ENCODE peak calls at places on chromosome 3, in ten cellular contexts. W is WERI-Rb-1; N is A549; R is heart right ventricle; U is CD8-positive, alpha-beta T cell; H is foreskin keratinocyte; A is ovary; K is lower lobe of right lung; I is stomach; Z is pancreas. V is an unnamed sample.

GRCh38 chr3:177410734-177411133 is 213.5 kb upstream of the TBL1XR1 start:
- DNase-seq in W (no peak), Z (peak; percentile 68), N (no peak), K (no peak), A (no peak), U (no peak), H (no peak), I (peak; percentile 75), R (no peak), V (no peak)

GRCh38 chr3:104785966-104786365 is 580.7 kb upstream of the ALCAM start:
- DNase-seq in A (no peak), K (no peak), Z (no peak), H (peak; percentile 20), N (no peak), U (no peak), R (no peak), I (no peak), W (no peak), V (no peak)

GRCh38 chr3:171704002-171704401 is 106.3 kb downstream of the PLD1 start:
- DNase-seq in I (peak; percentile 56), H (peak; percentile 32), U (no peak), Z (no peak), A (no peak), K (no peak), W (peak; percentile 37), N (peak; percentile 29), R (no peak), V (peak; percentile 3)

GRCh38 chr3:188605960-188606359 is 452.0 kb downstream of the LPP start:
- DNase-seq in N (no peak), H (no peak), I (no peak), R (no peak), A (no peak), Z (no peak), U (no peak), W (no peak), K (no peak), V (no peak)

GRCh38 chr3:19221081-19221480 is 72.8 kb downstream of the KCNH8 start:
- DNase-seq in R (no peak), H (peak; percentile 63), N (no peak), A (no peak), I (no peak), K (no peak), Z (no peak), U (no peak), W (no peak), V (no peak)

GRCh38 chr3:158732856-158733200 is 571 bp upstream of the RARRES1 start:
- DNase-seq in N (no peak), R (no peak), K (no peak), I (no peak), A (no peak), Z (no peak), W (no peak), H (no peak), U (no peak), V (no peak)

GRCh38 chr3:9136746-9137434 is 112.6 kb downstream of the SRGAP3 start:
- DNase-seq in N (no peak), I (no peak), A (no peak), W (no peak), K (no peak), H (no peak), R (no peak), Z (no peak), U (no peak), V (no peak)

GRCh38 chr3:141280086-141280485 is 48.5 kb downstream of the PXYLP1 start:
- DNase-seq in Z (no peak), K (no peak), N (no peak), U (no peak), H (no peak), R (no peak), I (no peak), A (no peak), W (no peak), V (no peak)

GRCh38 chr3:47991341-47991740 is 24.9 kb downstream of the MAP4 start:
- DNase-seq in R (no peak), Z (no peak), W (no peak), H (no peak), U (no peak), A (no peak), I (no peak), N (no peak), K (no peak), V (no peak)

GRCh38 chr3:8964436-8965370 is 1.4 kb upstream of the RAD18 start:
- DNase-seq in I (peak; percentile 47), W (no peak), N (peak; percentile 75), U (no peak), R (no peak), A (no peak), K (no peak), Z (no peak), H (peak; percentile 90), V (no peak)

DNA sequence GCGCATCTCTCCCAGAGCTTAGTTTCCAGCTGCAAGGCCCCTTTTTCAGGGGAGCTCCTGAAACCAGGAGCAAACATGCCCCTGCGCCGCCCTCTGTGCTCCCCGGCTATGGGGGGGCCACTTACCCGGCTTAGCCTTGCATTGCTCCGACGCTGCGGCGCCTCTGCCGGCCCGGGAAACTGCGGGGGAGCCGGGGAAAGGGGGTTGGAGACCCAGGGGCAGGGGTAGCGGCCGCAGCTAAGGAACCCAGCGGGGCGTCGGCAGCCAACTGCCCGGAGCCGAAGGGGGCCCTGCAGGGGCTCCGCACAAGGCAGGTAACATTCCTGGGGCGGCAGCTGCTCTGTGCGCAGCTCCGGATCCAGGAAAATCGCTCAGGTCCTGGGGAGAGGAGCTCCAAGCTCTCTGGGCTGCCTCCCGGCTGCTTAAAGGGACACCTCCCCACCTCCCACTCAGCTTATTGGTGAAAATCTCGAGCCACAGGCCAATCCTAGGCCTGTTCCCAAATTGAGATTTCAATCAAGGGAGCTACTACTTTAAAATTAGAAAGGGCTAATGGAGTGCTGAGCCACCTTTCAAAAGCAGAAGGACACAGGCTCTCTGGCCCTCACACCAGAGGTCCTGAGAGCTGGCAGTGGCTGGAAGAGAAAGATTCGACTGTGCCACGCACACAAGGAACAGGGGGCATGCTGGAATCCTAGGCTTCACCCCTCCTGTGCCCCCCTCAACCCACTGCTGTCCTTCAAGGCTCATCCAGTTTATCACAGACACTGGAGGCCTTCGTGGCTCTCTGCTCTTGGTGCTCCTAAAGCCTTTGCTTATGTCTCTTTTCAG is 42.7 kb upstream of the PRICKLE2 start:
- DNase-seq in K (peak; percentile 54), Z (no peak), I (peak; percentile 45), U (no peak), R (peak; percentile 57), H (peak; percentile 63), W (peak; percentile 74), A (peak; percentile 62), N (no peak), V (no peak)
- H3K27ac ChIP-seq in K (peak overlapping the region; percentile 87), Z (no peak overlapping the region), I (peak overlapping the region; percentile 79), U (no peak overlapping the region), R (peak overlapping the region; percentile 89), H (peak overlapping the region; percentile 62), W (peak overlapping the region; percentile 89), A (peak overlapping the region; percentile 83), N (peak overlapping the region; percentile 91), V (no peak overlapping the region)

DNA sequence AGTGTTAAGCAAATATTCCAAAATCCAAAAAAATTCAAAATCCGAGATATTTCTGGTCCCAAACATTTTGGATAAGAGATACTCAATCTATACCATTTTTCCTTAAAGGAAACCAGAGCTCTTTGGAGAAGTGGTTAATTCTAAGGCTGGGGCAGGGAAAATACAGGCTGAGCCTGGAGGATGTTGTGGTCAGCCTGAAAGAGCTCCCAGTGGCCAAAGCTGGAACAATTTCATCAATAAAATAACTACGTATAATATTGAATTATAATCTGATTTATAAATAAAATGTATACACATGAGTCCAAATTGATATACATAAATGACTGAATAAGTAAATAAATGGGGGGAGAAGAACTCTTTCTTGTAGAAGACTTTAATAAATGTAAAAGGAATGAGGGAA is 24.6 kb downstream of the PPARG start:
- DNase-seq in I (no peak), U (no peak), A (no peak), W (no peak), N (no peak), H (no peak), Z (no peak), R (no peak), K (no peak), V (no peak)
- TF ChIP-seq CTCF in I (no peak), U (no peak), A (no peak), W (no peak), N (no peak), H (no peak), Z (no peak), R (no peak), K (no peak), V (no peak)

DNA sequence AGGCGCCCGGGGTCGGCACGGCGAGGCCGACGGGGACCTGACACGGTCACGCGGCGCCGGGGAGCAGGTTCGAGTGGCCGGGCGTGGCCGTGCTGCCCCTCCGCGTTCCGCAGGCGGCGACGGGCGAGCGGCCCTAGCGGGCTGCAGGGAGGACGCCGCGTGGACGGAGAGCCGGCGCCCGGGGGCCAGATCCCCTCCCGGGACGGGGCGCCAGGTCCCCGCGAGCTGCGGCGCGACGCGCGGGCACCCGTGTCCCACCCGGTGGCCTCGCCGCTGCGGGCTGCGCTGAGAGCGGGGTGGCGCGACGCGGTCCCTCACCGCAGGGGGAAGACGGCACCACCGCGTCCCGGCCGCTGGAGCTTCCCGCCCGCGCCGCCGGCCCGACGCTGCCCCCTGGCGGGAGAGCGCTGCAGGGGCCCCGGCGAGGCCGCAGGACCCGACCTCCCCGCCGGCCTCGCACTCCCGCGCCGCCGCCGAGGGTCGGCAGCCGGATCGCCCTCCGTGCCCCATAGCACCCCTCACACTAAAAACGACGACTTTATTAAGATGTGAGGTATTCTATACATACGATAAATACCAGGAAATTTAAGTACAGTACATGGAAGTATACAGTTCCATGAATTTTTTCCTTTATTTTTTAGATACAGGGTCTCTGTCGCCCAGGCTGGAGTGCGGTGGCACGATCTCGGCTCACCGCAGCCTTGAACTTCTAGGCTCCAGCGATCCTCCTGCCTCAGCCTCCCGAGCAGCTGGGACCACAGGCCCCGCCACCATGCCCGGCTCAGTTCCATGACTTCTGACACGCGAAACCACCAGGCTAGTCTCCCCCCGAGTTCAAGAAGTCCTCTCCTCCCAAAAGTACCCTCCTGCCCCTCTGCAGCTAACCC is 1.3 kb upstream of the PIGZ start:
- DNase-seq in H (no peak), N (peak; percentile 55), A (peak; percentile 65), U (peak; percentile 55), K (peak; percentile 78), W (peak; percentile 23), Z (peak; percentile 44), R (peak; percentile 74), I (peak; percentile 69), V (peak; percentile 68)
- H3K27ac ChIP-seq in H (no peak overlapping the region), N (peak overlapping the region; percentile 97), A (no peak overlapping the region), U (no peak overlapping the region), K (peak overlapping the region; percentile 84), W (no peak overlapping the region), Z (no peak overlapping the region), R (peak overlapping the region; percentile 86), I (peak overlapping the region; percentile 76), V (no peak overlapping the region)

DNA sequence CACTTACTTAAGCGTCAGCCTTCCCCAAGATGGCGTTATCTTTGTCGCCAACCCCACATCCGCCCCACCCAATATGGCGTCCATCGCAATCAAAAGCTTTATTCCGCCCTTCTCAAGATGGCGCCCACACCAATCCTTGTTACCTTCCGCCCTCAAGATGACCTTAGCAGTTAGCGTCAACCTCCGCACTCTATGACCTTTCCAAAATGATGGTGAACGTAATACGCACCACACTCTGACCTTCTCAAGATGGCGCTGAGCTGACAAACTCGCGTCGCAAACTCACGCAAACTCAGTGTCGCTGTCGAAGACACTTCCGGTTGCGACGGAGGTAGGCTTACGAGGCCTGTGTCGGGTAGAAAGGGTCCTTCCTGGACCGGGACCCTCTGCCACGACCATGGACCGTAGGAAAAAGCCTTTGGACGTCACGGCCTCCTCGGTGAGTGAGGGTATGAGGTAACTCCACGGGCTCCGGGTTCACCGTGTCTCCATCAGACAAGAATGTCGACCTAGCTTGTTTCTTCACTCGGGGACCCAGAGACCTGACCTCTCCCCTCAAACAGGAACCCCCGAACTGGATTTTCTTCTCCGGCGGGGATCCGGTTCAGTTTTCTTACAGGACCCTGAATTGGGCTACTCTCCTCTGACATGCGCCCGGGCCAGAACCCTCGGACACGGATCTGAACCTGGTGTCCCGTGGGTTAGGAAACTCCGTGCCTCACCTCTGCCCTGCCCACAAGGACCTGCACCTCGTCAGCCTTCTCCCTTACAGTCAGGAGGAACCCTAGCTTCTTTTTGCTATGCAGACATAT is at the start of gene CCDC174:
- DNase-seq in A (peak; percentile 94), H (peak; percentile 99), U (peak; percentile 89), I (peak; percentile 94), R (peak; percentile 88), Z (peak; percentile 97), W (peak; percentile 95), N (peak; percentile 100), K (peak; percentile 93), V (peak; percentile 93)
- TF ChIP-seq CTCF in A (no peak), H (no peak), U (no peak), I (no peak), R (no peak), Z (no peak), W (no peak), N (no peak), K (no peak), V (no peak)

V was measured in CD4-positive, alpha-beta T cell.